ENCODE peak calls at places on chromosomes 7 and 10, in nine cellular contexts. O, Z, V, R, S, Y, U, K and P are unnamed samples. For H3K36me3 and H3K4me1, the result is how much of the 10 kb centered on the place peaks cover.

GRCh38 chr7:82506702-82507101 is 63.1 kb upstream of the CACNA2D1 start:
- DNase-seq in O (no peak), Z (no peak), V (peak), R (no peak), S (no peak), Y (no peak), U (peak), K (peak), P (no peak)

GRCh38 chr10:115503546-115503945 is 410.4 kb downstream of the ATRNL1 start:
- DNase-seq in O (peak), Z (no peak), V (no peak), R (no peak), S (no peak), Y (no peak), U (no peak), K (no peak), P (no peak)

GRCh38 chr7:135914346-135914745 is 62.8 kb downstream of the MTPN start:
- DNase-seq in O (no peak), Z (no peak), V (no peak), R (no peak), S (no peak), Y (peak), U (no peak), K (no peak), P (no peak)

GRCh38 chr10:78524342-78524741 is 490.7 kb downstream of the RPS24 start:
- DNase-seq in O (no peak), Z (no peak), V (no peak), R (no peak), S (no peak), Y (no peak), U (no peak), K (no peak), P (no peak)

GRCh38 chr10:91197044-91197651 is 23.3 kb upstream of the PCGF5 start:
- DNase-seq in O (peak), Z (no peak), V (peak), R (no peak), S (no peak), Y (no peak), U (peak), K (no peak), P (no peak)

GRCh38 chr7:108132551-108133265 is 2.5 kb upstream of the LAMB4 start:
- DNase-seq in O (peak), Z (no peak), V (peak), R (peak), S (no peak), Y (no peak), U (no peak), K (no peak), P (no peak)

GRCh38 chr10:61931620-61932332 is 30.3 kb downstream of the ARID5B start:
- DNase-seq in O (no peak), Z (no peak), V (peak), R (no peak), S (no peak), Y (no peak), U (no peak), K (no peak), P (no peak)

GRCh38 chr10:99339563-99340047 is 10.4 kb downstream of the CNNM1 start:
- DNase-seq in O (no peak), Z (no peak), V (no peak), R (no peak), S (no peak), Y (no peak), U (no peak), K (no peak), P (no peak)

GRCh38 chr7:105819559-105819958 is 56.8 kb downstream of the ATXN7L1 start:
- DNase-seq in O (no peak), Z (no peak), V (no peak), R (no peak), S (no peak), Y (no peak), U (no peak), K (no peak), P (no peak)

GRCh38 chr10:110947061-110947595 is 27.7 kb downstream of the SHOC2 start:
- DNase-seq in O (no peak), Z (no peak), V (peak), R (no peak), S (no peak), Y (no peak), U (no peak), K (no peak), P (no peak)

GRCh38 chr10:17647316-17647715 is 3.4 kb downstream of the STAM start:
- DNase-seq in O (no peak), Z (no peak), V (peak), R (no peak), S (no peak), Y (no peak), U (no peak), K (no peak), P (no peak)

GRCh38 chr10:100872034-100872791 is 40.5 kb upstream of the SLF2 start:
- DNase-seq in O (peak), Z (no peak), V (peak), R (no peak), S (no peak), Y (peak), U (no peak), K (peak), P (peak)

DNA sequence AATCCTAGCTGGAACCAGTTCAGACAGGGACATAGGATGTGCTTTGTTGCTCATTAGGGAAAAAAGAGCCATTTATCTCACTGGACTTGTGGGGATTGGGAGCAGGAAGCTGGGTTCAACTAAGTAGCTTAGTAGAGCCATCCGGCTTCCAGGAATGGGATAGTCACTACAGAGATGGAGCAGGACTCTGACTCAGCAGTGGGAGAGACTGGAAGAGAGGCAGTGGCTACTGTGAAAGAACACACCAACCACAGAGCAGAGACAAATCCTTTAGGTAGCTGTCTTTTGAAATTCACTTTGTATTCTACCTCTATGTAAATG is 100.6 kb upstream of the DKK1 start:
- DNase-seq in O (peak), Z (no peak), V (peak), R (peak), S (no peak), Y (peak), U (no peak), K (no peak), P (no peak)
- H3K27ac ChIP-seq in O (no peak), Z (no peak), V (no peak), R (no peak), S (no peak), Y (no peak), U (no peak), K (peak), P (no peak)

GRCh38 chr7:66953044-66953427 is 32.0 kb downstream of the TMEM248 start:
- DNase-seq in O (no peak), Z (no peak), V (no peak), R (no peak), S (no peak), Y (no peak), U (no peak), K (no peak), P (no peak)

GRCh38 chr7:66950763-66951162 is 29.7 kb downstream of the TMEM248 start:
- DNase-seq in O (no peak), Z (peak), V (peak), R (no peak), S (no peak), Y (no peak), U (no peak), K (no peak), P (no peak)

GRCh38 chr7:66950311-66950710 is 29.3 kb downstream of the TMEM248 start:
- DNase-seq in O (no peak), Z (no peak), V (no peak), R (no peak), S (no peak), Y (no peak), U (no peak), K (no peak), P (no peak)

GRCh38 chr7:66948480-66949109 is 27.6 kb downstream of the TMEM248 start:
- DNase-seq in O (no peak), Z (peak), V (no peak), R (no peak), S (no peak), Y (no peak), U (no peak), K (no peak), P (no peak)

DNA sequence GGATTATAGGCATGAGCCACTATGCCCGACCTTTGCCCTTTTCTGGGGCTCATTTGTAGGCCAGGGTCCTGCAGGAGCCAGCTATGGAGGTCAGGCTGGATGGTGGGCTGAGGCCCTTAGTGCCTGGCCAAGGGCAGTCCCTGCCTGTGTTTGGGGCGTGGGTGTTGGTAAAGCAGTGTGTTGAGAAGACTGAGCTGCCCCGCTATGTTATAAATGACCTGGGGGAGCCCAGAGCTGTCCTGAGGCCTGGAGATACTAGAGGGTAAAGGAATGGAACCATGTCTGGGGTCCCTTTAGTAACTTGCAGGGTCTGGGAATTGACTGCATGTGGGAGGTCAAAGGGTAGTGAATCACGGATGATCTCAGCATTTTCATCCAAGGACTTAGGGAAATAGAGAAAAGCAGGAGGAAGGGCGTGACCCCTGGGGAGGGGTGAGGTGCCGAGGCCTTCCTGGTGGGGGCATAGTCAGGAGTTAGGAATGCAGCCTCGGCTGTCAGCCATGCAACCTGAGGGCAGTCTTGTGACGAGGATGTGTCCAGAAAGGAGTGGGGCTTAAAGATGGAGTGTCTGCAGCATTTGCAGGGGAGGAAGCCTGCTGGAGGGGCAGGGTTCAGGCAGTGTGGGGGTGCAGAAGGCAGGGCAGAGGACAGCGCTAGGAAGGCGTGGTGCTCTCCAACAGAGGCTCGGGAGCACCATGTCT is 31.5 kb downstream of the TMEM248 start:
- DNase-seq in O (no peak), Z (peak), V (peak), R (no peak), S (no peak), Y (no peak), U (no peak), K (peak), P (no peak)
- H3K36me3 ChIP-seq in O (under half), Z (half or more), V (under half), R (under half), S (under half), Y (half or more), U (half or more), K (under half), P (under half)

GRCh38 chr10:124675261-124675660 is 68.9 kb downstream of the FAM53B start:
- DNase-seq in O (no peak), Z (peak), V (no peak), R (no peak), S (no peak), Y (no peak), U (peak), K (no peak), P (no peak)

GRCh38 chr10:124677291-124677690 is 66.9 kb downstream of the FAM53B start:
- DNase-seq in O (no peak), Z (peak), V (no peak), R (no peak), S (no peak), Y (no peak), U (peak), K (no peak), P (no peak)

GRCh38 chr10:124675824-124676223 is 68.4 kb downstream of the FAM53B start:
- DNase-seq in O (no peak), Z (no peak), V (no peak), R (no peak), S (no peak), Y (no peak), U (no peak), K (no peak), P (no peak)

GRCh38 chr10:124676416-124677062 is 67.6 kb downstream of the FAM53B start:
- DNase-seq in O (no peak), Z (no peak), V (no peak), R (no peak), S (no peak), Y (no peak), U (peak), K (no peak), P (no peak)

GRCh38 chr10:124674768-124675222 is 69.4 kb downstream of the FAM53B start:
- DNase-seq in O (no peak), Z (peak), V (no peak), R (no peak), S (no peak), Y (peak), U (peak), K (no peak), P (no peak)
- H3K4me1 ChIP-seq in O (half or more), Z (half or more), V (under half), R (under half), S (half or more), Y (half or more), U (half or more), K (under half), P (under half)

GRCh38 chr7:139660317-139661042 is 117.3 kb downstream of the HIPK2 start:
- DNase-seq in O (peak), Z (no peak), V (peak), R (no peak), S (no peak), Y (no peak), U (no peak), K (peak), P (no peak)
- H3K27ac ChIP-seq in O (no peak), Z (no peak), V (no peak), R (no peak), S (peak), Y (peak), U (peak), K (peak), P (no peak)